ENCODE peak calls at places on chromosomes 3 and 15, in four cellular contexts. I is HepG2, A is HCT116, E is Panc1. N is an unnamed sample.

GRCh38 chr3:9122732-9123364 is 126.6 kb downstream of the SRGAP3 start:
- DNase-seq in I (no peak), A (no peak), E (no peak), N (no peak)

GRCh38 chr3:11143476-11143875 is 10.8 kb upstream of the HRH1 start:
- DNase-seq in I (no peak), A (no peak), E (no peak), N (no peak)

GRCh38 chr3:177201707-177202397 is 4.6 kb upstream of the TBL1XR1 start:
- DNase-seq in I (no peak), A (no peak), E (no peak), N (no peak)

GRCh38 chr3:187130346-187131066 is 8.8 kb downstream of the RPL39L start:
- DNase-seq in I (no peak), A (no peak), E (no peak), N (no peak)

GRCh38 chr3:197591816-197592215 is 36.0 kb upstream of the BDH1 start:
- DNase-seq in I (no peak), A (no peak), E (no peak), N (no peak)

GRCh38 chr3:51031666-51032065 is 353.4 kb upstream of the MANF start:
- DNase-seq in I (no peak), A (no peak), E (no peak), N (no peak)

GRCh38 chr15:73286356-73286755 is 82.4 kb downstream of the HCN4 start:
- DNase-seq in I (no peak), A (no peak), E (no peak), N (no peak)

GRCh38 chr15:63506537-63507035 is 2.2 kb downstream of the USP3 start:
- DNase-seq in I (peak), A (no peak), E (no peak), N (no peak)

GRCh38 chr3:116920836-116921596 is 211.4 kb downstream of the TUSC7 start:
- DNase-seq in I (no peak), A (no peak), E (no peak), N (no peak)

GRCh38 chr3:128503751-128504532 is 10.9 kb upstream of the GATA2 start:
- DNase-seq in I (no peak), A (no peak), E (no peak), N (no peak)

GRCh38 chr15:67831363-67831762 is 6.1 kb downstream of the SKOR1 start:
- DNase-seq in I (no peak), A (no peak), E (no peak), N (no peak)

GRCh38 chr3:112446343-112446742 is 52.9 kb downstream of the BTLA start:
- DNase-seq in I (no peak), A (no peak), E (no peak), N (no peak)

GRCh38 chr3:118587037-118587741 is 447.5 kb downstream of the IGSF11 start:
- DNase-seq in I (no peak), A (no peak), E (no peak), N (no peak)

GRCh38 chr15:89174476-89174875 is 46.9 kb downstream of the RLBP1 start:
- DNase-seq in I (no peak), A (no peak), E (no peak), N (no peak)

GRCh38 chr3:48155122-48155521 is 33.1 kb downstream of the CDC25A start:
- DNase-seq in I (no peak), A (peak), E (no peak), N (no peak)

GRCh38 chr15:74630284-74631086 is 14.8 kb downstream of the CLK3 start:
- DNase-seq in I (no peak), A (no peak), E (no peak), N (no peak)

GRCh38 chr3:181326637-181327223 is 337.2 kb upstream of the DNAJC19 start:
- DNase-seq in I (peak), A (peak), E (peak), N (peak)

GRCh38 chr3:132834327-132834726 is 112.1 kb upstream of the NPHP3 start:
- DNase-seq in I (no peak), A (no peak), E (no peak), N (no peak)

GRCh38 chr15:57138260-57138895 is 219.9 kb downstream of the TCF12 start:
- DNase-seq in I (peak), A (peak), E (peak), N (peak)
- TF ChIP-seq TCF7L2 in I (no peak), A (no peak), E (no peak), N (no peak)

DNA sequence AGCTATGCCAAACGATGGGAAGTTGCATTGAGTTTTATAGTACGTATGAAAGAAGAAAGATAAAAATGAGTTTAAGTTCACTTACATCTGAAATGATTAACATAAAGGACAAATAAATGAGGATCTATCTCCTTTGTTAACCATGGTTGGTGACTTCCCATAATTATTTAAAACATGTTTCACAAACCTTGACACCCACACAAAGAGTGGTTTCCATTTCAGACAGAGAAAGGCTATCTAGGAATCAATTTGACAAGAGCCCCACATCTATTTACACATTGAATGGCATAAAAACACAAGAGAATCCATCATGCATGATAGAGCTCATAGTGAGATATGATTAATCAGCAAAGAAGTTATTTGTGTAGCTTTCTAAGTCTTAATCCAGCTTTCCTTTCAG is 14.2 kb upstream of the MTMR10 start:
- DNase-seq in I (no peak), A (no peak), E (no peak), N (no peak)
- H3K27ac ChIP-seq in I (no peak), A (no peak), E (no peak), N (no peak)

GRCh38 chr3:42072583-42072924 is 18.6 kb upstream of the TRAK1 start:
- DNase-seq in I (no peak), A (no peak), E (no peak), N (no peak)
- TF ChIP-seq TCF7L2 in I (no peak), A (no peak), E (no peak), N (no peak)

DNA sequence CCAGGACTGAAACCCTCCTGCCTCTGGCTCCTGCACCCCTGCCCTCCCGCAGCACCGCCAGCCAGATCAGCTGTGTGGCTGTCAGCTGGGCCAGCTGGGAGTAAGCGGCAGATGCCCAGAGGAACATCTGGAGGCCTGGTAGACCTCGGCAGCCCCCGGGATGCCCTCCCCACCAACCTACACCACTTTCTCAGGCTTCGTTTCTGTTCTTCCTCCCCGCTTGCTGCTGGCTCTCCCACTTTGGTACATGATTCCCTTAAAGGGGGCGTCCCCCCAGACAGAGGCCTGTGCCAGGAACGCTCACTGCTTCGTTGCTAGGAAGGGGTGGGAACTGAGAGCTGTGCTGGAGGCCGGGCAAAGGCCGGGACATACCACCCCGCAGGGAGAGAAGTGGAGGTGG is 91.4 kb upstream of the RPL32 start:
- DNase-seq in I (no peak), A (no peak), E (no peak), N (no peak)
- H3K27ac ChIP-seq in I (no peak), A (no peak), E (no peak), N (no peak)

GRCh38 chr3:120093923-120094775 is at the start of gene GSK3B:
- DNase-seq in I (peak), A (peak), E (no peak), N (peak)
- TF ChIP-seq TCF7L2 in I (no peak), A (no peak), E (no peak), N (no peak)

DNA sequence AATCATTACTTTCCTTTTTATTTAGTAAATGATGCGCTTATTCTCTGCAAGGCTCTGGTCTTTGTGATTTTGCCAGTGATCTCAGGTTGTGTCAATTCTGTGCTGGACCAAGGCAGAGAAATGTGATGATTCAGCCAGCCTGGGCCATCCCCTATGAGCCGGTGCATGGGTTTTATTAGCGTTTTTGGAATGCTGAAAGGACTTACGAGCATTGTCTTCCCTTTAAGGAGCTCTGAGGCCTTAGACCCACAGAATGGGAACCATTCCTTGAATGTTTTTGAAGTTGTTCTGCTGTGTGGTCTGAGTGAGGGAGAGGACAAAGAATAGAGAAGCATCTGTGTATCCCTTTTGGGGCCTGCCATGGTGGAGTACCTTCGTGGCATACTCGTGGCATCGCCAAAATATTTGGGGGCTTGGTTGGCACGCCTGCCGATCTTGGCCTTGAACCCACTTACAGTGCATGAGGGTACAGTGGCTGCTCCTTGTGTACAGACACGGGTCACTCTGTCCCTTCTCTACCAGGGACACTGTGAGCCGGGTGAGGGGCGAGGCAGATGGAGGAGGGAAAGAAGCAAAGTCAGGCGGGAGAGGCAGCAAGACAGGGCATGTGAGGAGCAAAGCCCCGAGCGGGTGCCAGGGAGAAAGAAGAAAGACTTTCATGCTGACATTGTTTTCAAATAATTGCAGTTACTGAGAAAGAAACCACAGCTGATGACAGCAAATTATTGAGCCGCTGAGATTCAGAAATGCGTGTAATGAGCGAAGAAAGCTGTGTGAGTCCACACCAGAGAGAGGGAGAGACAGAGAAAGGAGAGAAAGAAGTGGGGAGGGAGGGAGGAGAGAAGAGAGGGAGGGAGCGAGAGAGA is 269.4 kb upstream of the RGMA start:
- DNase-seq in I (no peak), A (no peak), E (no peak), N (no peak)
- H3K27ac ChIP-seq in I (no peak), A (no peak), E (no peak), N (no peak)

DNA sequence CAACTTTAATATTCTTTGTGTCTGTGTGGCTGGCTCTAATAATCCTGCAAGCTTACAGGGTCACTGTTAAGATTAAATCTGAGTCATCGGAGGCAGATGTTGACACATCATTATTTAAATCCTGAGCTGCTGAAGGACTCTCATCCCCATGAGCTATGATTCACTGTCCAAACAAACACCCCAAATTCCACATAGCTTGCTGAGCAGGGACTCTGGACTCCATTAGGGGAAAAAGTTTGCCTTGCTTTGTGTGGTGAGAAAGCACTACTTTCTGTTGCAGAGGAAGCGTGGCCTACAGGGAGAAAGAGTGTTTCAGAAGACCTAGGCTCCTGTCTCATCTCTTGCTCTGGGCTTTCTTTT is 213.7 kb downstream of the PDCD6IP start:
- DNase-seq in I (peak), A (peak), E (peak), N (peak)
- TF ChIP-seq TCF7L2 in I (no peak), A (no peak), E (no peak), N (no peak)

GRCh38 chr3:142624725-142625440 is 28.7 kb downstream of the PLS1 start:
- DNase-seq in I (no peak), A (no peak), E (no peak), N (no peak)

GRCh38 chr3:142622447-142622846 is 26.3 kb downstream of the PLS1 start:
- DNase-seq in I (no peak), A (no peak), E (no peak), N (no peak)

GRCh38 chr3:142628806-142629205 is 32.6 kb downstream of the PLS1 start:
- DNase-seq in I (no peak), A (no peak), E (no peak), N (no peak)

GRCh38 chr3:142618917-142619401 is 22.8 kb downstream of the PLS1 start:
- DNase-seq in I (peak), A (no peak), E (peak), N (peak)

DNA sequence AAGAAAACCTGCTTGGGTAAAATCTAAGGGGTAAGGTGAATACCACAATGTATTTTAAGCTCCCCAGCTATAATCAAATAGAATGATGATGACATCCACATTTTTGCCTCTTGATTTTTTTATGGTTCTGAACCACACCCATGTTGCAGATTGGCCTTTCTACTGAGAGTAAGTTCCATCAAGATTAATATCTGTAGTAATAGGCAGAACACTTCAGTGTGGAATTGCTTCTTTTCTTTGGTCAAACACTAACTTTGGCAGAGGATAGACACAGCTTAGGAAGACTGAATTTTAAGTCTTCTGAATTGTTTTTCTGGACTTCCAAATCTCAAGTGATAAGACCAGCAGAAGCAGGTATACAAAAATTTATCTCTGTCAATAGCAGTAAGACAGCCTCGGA is 27.0 kb downstream of the PLS1 start:
- DNase-seq in I (no peak), A (no peak), E (no peak), N (no peak)
- H3K27ac ChIP-seq in I (no peak), A (no peak), E (no peak), N (no peak)

GRCh38 chr3:15063238-15063637 is 1.9 kb downstream of the MRPS25 start:
- DNase-seq in I (no peak), A (no peak), E (no peak), N (no peak)
- TF ChIP-seq TCF7L2 in I (no peak), A (no peak), E (no peak), N (no peak)

N was measured in K562.